ENCODE peak calls at places on chromosomes 7 and 10, in eight cellular contexts. I, R, F, P, D, Y, Q and O are unnamed samples. For H3K4me1, the result is how much of the 10 kb centered on the place peaks cover.

GRCh38 chr7:100827330-100828226 is at the start of gene EPHB4:
- DNase-seq in R (peak), Q (peak), D (peak), P (no peak), Y (no peak), F (peak), I (peak), O (peak)

GRCh38 chr7:20440472-20441105 is 109.9 kb downstream of the ITGB8 start:
- DNase-seq in I (no peak), R (peak), D (no peak), F (peak), Q (no peak), P (no peak), Y (peak), O (no peak)

GRCh38 chr10:4241724-4242345 is 456.8 kb upstream of the KLF6 start:
- DNase-seq in I (peak), R (peak), F (no peak), D (peak), P (no peak), Y (no peak), Q (no peak), O (no peak)

GRCh38 chr10:34205452-34205851 is 609.6 kb downstream of the PARD3 start:
- DNase-seq in F (no peak), Q (no peak), Y (no peak), D (no peak), I (no peak), P (no peak), R (no peak), O (no peak)

GRCh38 chr10:14736600-14737081 is 38.1 kb downstream of the FAM107B start:
- DNase-seq in Q (peak), I (peak), R (peak), P (no peak), D (peak), F (no peak), Y (peak), O (no peak)

GRCh38 chr7:113100091-113100723 is 13.6 kb upstream of the GPR85 start:
- DNase-seq in D (peak), Y (no peak), F (peak), Q (no peak), R (peak), P (no peak), I (peak), O (no peak)

GRCh38 chr10:49759787-49760551 is 2.2 kb downstream of the OGDHL start:
- DNase-seq in D (no peak), F (no peak), Q (peak), Y (no peak), P (no peak), I (no peak), R (no peak), O (no peak)

GRCh38 chr10:35876248-35876647 is 234.2 kb upstream of the FZD8 start:
- DNase-seq in D (no peak), F (no peak), R (peak), Y (no peak), I (no peak), Q (no peak), P (no peak), O (no peak)

GRCh38 chr10:100357073-100357858 is 10.2 kb downstream of the SCD start:
- DNase-seq in Q (no peak), I (no peak), Y (no peak), D (no peak), F (no peak), P (no peak), R (no peak), O (no peak)

GRCh38 chr7:108270385-108270784 is 140.2 kb upstream of the LAMB4 start:
- DNase-seq in F (no peak), R (peak), P (no peak), Y (no peak), Q (no peak), I (no peak), D (no peak), O (no peak)

GRCh38 chr10:22685926-22686325 is 28.5 kb downstream of the PIP4K2A start:
- DNase-seq in R (peak), I (no peak), D (peak), Q (no peak), F (no peak), Y (no peak), P (no peak), O (no peak)

GRCh38 chr10:57818522-57818921 is 449.2 kb downstream of the IPMK start:
- DNase-seq in Q (no peak), D (no peak), Y (no peak), F (no peak), I (no peak), R (no peak), P (no peak), O (no peak)

GRCh38 chr7:7521259-7521658 is 14.4 kb downstream of the COL28A1 start:
- DNase-seq in Y (no peak), R (no peak), Q (no peak), P (no peak), D (no peak), F (no peak), I (no peak), O (no peak)

GRCh38 chr10:55320187-55320586 is 519.2 kb upstream of the PCDH15 start:
- DNase-seq in I (no peak), Y (no peak), F (no peak), Q (no peak), D (no peak), R (no peak), P (no peak), O (no peak)

GRCh38 chr10:73879296-73880173 is 5.2 kb upstream of the CAMK2G start:
- DNase-seq in D (peak), F (peak), P (peak), I (peak), Q (peak), R (peak), Y (peak), O (peak)

DNA sequence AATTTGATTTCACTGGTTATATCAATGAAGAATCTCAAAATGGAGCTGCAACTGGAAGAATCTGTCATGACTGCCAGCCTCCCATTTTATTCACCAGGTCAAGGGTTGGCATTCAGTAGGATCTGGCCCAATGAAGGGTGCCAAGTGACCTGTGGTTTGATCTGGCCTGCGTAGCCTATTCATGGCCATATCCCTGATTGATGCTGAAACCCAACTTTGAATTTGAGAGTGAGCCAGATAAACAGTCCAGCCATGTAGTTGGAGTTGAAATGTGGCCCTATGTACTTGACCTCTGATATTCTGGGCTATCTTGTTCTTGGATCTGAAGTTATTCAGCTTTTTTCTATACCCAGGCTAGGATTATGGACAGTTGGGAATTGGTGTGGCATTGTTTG is 1.5 kb downstream of the MKLN1 start:
- DNase-seq in D (no peak), I (no peak), Y (no peak), Q (no peak), R (peak), F (no peak), P (no peak), O (no peak)
- H3K4me1 ChIP-seq in D (under half), I (under half), Y (under half), Q (under half), R (under half), F (under half), P (half or more), O (under half)

DNA sequence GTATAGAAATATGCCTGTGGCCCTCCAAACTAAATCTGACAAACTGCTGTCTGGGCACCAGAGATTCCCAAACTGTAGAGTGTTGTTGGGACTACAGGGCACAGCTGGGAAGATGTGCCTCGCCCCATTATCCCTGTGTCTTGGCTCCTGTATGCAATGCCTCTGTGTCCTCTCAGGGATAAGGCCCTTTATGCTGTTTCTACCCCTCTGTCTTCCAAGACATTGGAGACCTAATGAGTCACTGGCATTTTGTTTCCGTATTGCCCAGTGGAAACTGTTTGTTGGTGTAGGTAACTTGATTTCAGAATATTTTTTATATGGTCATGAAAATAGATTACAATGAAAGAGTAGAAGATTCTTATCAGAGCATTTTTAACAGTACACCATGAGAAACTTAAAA is 183.2 kb downstream of the GLI3 start:
- DNase-seq in R (no peak), D (no peak), Q (no peak), I (no peak), F (no peak), Y (no peak), P (no peak), O (no peak)
- H3K4me3 ChIP-seq in R (no peak), D (no peak), Q (no peak), I (no peak), F (no peak), Y (no peak), P (no peak), O (no peak)

GRCh38 chr7:151503902-151504714 is 15.6 kb downstream of the RHEB start:
- DNase-seq in Q (no peak), D (no peak), R (peak), Y (no peak), I (peak), P (no peak), F (peak), O (no peak)
- H3K4me1 ChIP-seq in Q (under half), D (under half), R (under half), Y (under half), I (under half), P (half or more), F (under half), O (under half)

GRCh38 chr10:112524637-112525036 is 77.6 kb downstream of the VTI1A start:
- DNase-seq in Y (no peak), Q (no peak), F (no peak), P (no peak), I (no peak), D (no peak), R (no peak), O (no peak)
- H3K4me3 ChIP-seq in Y (no peak), Q (no peak), F (no peak), P (no peak), I (no peak), D (no peak), R (no peak), O (no peak)

GRCh38 chr7:15323545-15323944 is 238.3 kb downstream of the AGMO start:
- DNase-seq in P (no peak), Q (no peak), R (peak), Y (no peak), I (no peak), F (no peak), D (no peak), O (no peak)
- H3K4me1 ChIP-seq in P (under half), Q (under half), R (under half), Y (under half), I (under half), F (under half), D (under half), O (under half)

DNA sequence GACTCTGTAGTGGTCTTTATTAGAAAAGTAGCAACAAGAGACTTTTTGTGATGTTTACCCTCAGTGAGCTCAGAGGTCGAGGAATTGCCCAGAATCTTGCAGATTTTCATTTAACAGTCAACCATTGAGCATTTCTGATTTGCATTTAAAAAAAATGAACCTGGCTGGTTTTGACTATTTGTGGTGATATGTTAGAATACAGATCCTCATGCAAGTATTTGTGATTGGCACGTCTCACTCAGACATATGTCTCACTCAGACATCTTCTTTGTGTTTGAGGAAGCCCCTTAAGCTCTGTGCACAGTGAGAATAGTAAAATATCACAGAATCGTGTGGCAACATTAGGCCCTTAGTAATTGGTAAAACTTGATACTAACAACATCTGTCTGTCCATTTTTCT is 113.2 kb downstream of the SND1 start:
- DNase-seq in F (no peak), R (no peak), Q (no peak), P (no peak), D (no peak), Y (no peak), I (no peak), O (no peak)
- H3K4me3 ChIP-seq in F (no peak), R (no peak), Q (no peak), P (no peak), D (no peak), Y (no peak), I (no peak), O (no peak)